ENCODE peak calls at places on chromosomes 11 and 22, in six cellular contexts. U, R, I, F, X and H are unnamed samples. For H3K4me1 and H3K9me3, the result is how much of the 10 kb centered on the place peaks cover.

GRCh38 chr11:60914620-60915249 is 777 bp downstream of the TMEM109 start:
- DNase-seq in U (peak), R (peak), I (peak), F (peak), X (peak), H (peak)

GRCh38 chr22:39301108-39301507 is 18.3 kb downstream of the RPL3 start:
- DNase-seq in U (no peak), R (no peak), I (no peak), F (no peak), X (no peak), H (no peak)

GRCh38 chr22:39306456-39307361 is 12.7 kb downstream of the RPL3 start:
- DNase-seq in U (peak), R (no peak), I (no peak), F (peak), X (no peak), H (no peak)

GRCh38 chr11:34243620-34244493 is 114.0 kb downstream of the ABTB2 start:
- DNase-seq in U (peak), R (peak), I (no peak), F (peak), X (peak), H (peak)

GRCh38 chr11:71986131-71986530 is 12.6 kb upstream of the IL18BP start:
- DNase-seq in U (no peak), R (no peak), I (no peak), F (no peak), X (no peak), H (no peak)

GRCh38 chr22:28799125-28799833 is 1.1 kb downstream of the XBP1 start:
- DNase-seq in U (peak), R (peak), I (peak), F (peak), X (peak), H (peak)

GRCh38 chr11:119847836-119848235 is 118.8 kb upstream of the NECTIN1 start:
- DNase-seq in U (no peak), R (no peak), I (no peak), F (no peak), X (no peak), H (no peak)

GRCh38 chr11:45982656-45983470 is 60.4 kb downstream of the LARGE2 start:
- DNase-seq in U (peak), R (peak), I (peak), F (no peak), X (no peak), H (peak)

GRCh38 chr11:62921573-62922188 is 518 bp upstream of the CHRM1 start:
- DNase-seq in U (peak), R (no peak), I (no peak), F (peak), X (no peak), H (peak)

GRCh38 chr22:45246060-45246985 is 5.6 kb upstream of the KIAA0930 start:
- DNase-seq in U (peak), R (peak), I (peak), F (peak), X (peak), H (peak)

GRCh38 chr11:115676768-115677167 is 172.6 kb upstream of the CADM1 start:
- DNase-seq in U (no peak), R (peak), I (no peak), F (no peak), X (no peak), H (peak)

GRCh38 chr11:70603756-70604211 is 205.5 kb downstream of the CTTN start:
- DNase-seq in U (no peak), R (no peak), I (no peak), F (no peak), X (no peak), H (no peak)

GRCh38 chr11:106030609-106031008 is 8.6 kb upstream of the MSANTD4 start:
- DNase-seq in U (no peak), R (no peak), I (no peak), F (no peak), X (no peak), H (no peak)

GRCh38 chr22:47625531-47626427 is 863.3 kb downstream of the TBC1D22A start:
- DNase-seq in U (no peak), R (no peak), I (no peak), F (no peak), X (no peak), H (no peak)

GRCh38 chr11:129750343-129751292 is 65.0 kb upstream of the TMEM45B start:
- DNase-seq in U (peak), R (peak), I (peak), F (peak), X (peak), H (peak)

GRCh38 chr11:45993438-45994064 is 71.1 kb downstream of the LARGE2 start:
- DNase-seq in U (no peak), R (peak), I (peak), F (peak), X (no peak), H (peak)

GRCh38 chr11:68441466-68442230 is 18.9 kb upstream of the PPP6R3 start:
- DNase-seq in U (no peak), R (peak), I (no peak), F (no peak), X (no peak), H (peak)

GRCh38 chr22:42621505-42622002 is 6.9 kb upstream of the POLDIP3 start:
- DNase-seq in U (peak), R (peak), I (peak), F (peak), X (peak), H (peak)

GRCh38 chr22:42623756-42624446 is 9.2 kb upstream of the POLDIP3 start:
- DNase-seq in U (no peak), R (no peak), I (no peak), F (peak), X (no peak), H (no peak)

GRCh38 chr22:42624551-42625106 is 9.9 kb upstream of the POLDIP3 start:
- DNase-seq in U (no peak), R (no peak), I (no peak), F (no peak), X (no peak), H (no peak)

GRCh38 chr22:42622061-42622710 is 7.5 kb upstream of the POLDIP3 start:
- DNase-seq in U (no peak), R (no peak), I (no peak), F (peak), X (no peak), H (no peak)

GRCh38 chr22:42623301-42623751 is 8.6 kb upstream of the POLDIP3 start:
- DNase-seq in U (no peak), R (no peak), I (no peak), F (peak), X (no peak), H (no peak)
- H3K4me1 ChIP-seq in U (under half), R (under half), I (under half), F (under half), X (under half), H (under half)

GRCh38 chr11:31958086-31958735 is 132.7 kb upstream of the RCN1 start:
- DNase-seq in U (peak), R (peak), I (no peak), F (peak), X (peak), H (peak)
- H3K9me3 ChIP-seq in U (under half), R (under half), I (under half), F (under half), X (under half), H (under half)

GRCh38 chr11:96234866-96235441 is 108.0 kb downstream of the MAML2 start:
- DNase-seq in U (no peak), R (no peak), I (no peak), F (no peak), X (no peak), H (no peak)

GRCh38 chr11:96230686-96231085 is 112.3 kb downstream of the MAML2 start:
- DNase-seq in U (no peak), R (no peak), I (no peak), F (no peak), X (no peak), H (no peak)

GRCh38 chr11:96238563-96239166 is 104.3 kb downstream of the MAML2 start:
- DNase-seq in U (no peak), R (peak), I (no peak), F (no peak), X (no peak), H (peak)

GRCh38 chr11:96237759-96238158 is 105.2 kb downstream of the MAML2 start:
- DNase-seq in U (no peak), R (no peak), I (no peak), F (no peak), X (no peak), H (peak)

DNA sequence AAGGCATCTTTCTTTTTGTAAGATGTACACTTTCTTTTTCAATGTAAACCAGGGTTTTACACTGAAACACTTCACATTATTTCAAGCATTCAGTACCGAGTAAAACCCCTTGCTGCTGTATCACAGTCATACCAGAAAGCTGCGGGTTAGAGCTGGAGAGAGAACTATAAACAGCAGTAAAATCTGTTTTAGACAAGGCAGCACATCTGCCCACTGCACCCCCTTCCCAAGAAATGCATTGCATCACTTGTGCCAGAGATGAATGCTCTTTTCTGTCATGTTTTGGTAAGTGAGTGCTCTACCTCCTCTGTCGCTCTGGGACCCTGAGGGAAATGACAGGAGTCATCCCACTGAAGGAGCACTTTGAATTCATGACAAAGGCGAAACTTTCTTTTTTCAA is 107.3 kb downstream of the MAML2 start:
- DNase-seq in U (no peak), R (no peak), I (no peak), F (no peak), X (no peak), H (no peak)
- H3K4me1 ChIP-seq in U (under half), R (under half), I (under half), F (under half), X (under half), H (half or more)

GRCh38 chr22:11325767-11326166 is 4202.2 kb upstream of the OR11H1 start:
- DNase-seq in U (no peak), R (no peak), I (no peak), F (no peak), X (no peak), H (no peak)
- H3K9me3 ChIP-seq in U (under half), R (under half), I (under half), F (under half), X (under half), H (under half)

GRCh38 chr22:19109198-19110063 is 12.8 kb downstream of the DGCR2 start:
- DNase-seq in U (no peak), R (peak), I (no peak), F (peak), X (no peak), H (peak)

GRCh38 chr22:19110064-19110458 is 12.2 kb downstream of the DGCR2 start:
- DNase-seq in U (no peak), R (no peak), I (no peak), F (no peak), X (no peak), H (no peak)

GRCh38 chr22:19113429-19113828 is 8.8 kb downstream of the DGCR2 start:
- DNase-seq in U (no peak), R (no peak), I (no peak), F (no peak), X (no peak), H (no peak)

GRCh38 chr22:19111140-19111539 is 11.1 kb downstream of the DGCR2 start:
- DNase-seq in U (no peak), R (no peak), I (no peak), F (no peak), X (no peak), H (no peak)

DNA sequence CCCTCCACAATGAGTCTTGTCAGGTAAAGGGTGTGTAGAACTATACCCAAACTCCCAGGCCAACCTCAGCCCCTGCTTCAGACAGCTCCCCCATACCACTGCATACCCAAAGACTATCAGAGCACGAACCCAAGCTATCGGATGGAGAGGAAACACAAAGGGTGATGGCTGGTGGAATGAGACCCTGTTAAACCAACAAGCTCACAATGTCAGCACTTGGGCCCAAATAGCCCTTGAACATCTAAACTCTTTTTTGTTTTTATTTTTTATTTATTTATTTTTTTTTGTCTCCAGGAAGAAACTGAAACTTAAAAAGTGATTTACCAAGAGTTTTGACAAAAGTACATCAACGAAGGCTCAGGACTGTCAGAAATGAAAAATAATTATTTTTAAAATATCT is 10.6 kb downstream of the DGCR2 start:
- DNase-seq in U (no peak), R (no peak), I (no peak), F (no peak), X (no peak), H (no peak)
- H3K4me1 ChIP-seq in U (under half), R (under half), I (under half), F (under half), X (under half), H (under half)